ENCODE peak calls at places on chromosomes 11 and 22, in nine cellular contexts. F is PC-3; U is adipocyte; B is colonic mucosa; E is BE2C; Y is CD4-positive, alpha-beta memory T cell; G is testis; D is body of pancreas; O is mesenchymal stem cell. K is an unnamed sample. For H3K4me1, the result is how much of the 10 kb centered on the place peaks cover.

GRCh38 chr11:22433066-22433450 is 94.9 kb downstream of the SLC17A6 start:
- DNase-seq in F (no peak), U (peak), Y (no peak), B (no peak), G (no peak), O (no peak), D (no peak), E (peak), K (no peak)

GRCh38 chr11:73384871-73385692 is 8.9 kb downstream of the RELT start:
- DNase-seq in Y (peak), G (peak), F (no peak), D (peak), B (peak), U (peak), E (no peak), O (peak), K (no peak)

GRCh38 chr22:44823806-44824205 is 71.4 kb downstream of the ARHGAP8 start:
- DNase-seq in O (no peak), G (no peak), F (no peak), U (no peak), D (no peak), B (no peak), E (no peak), Y (no peak), K (no peak)

GRCh38 chr11:3675971-3676370 is 4.8 kb upstream of the CHRNA10 start:
- DNase-seq in O (no peak), Y (no peak), U (no peak), F (no peak), E (no peak), B (no peak), D (no peak), G (no peak), K (no peak)

GRCh38 chr22:47452184-47452583 is 689.7 kb downstream of the TBC1D22A start:
- DNase-seq in U (no peak), G (no peak), O (no peak), E (no peak), Y (no peak), B (no peak), F (peak), D (no peak), K (peak)

GRCh38 chr11:75330279-75330678 is 21.2 kb downstream of the ARRB1 start:
- DNase-seq in E (no peak), F (no peak), D (no peak), Y (no peak), U (peak), G (no peak), O (peak), B (peak), K (peak)

GRCh38 chr11:122375687-122376399 is 259.8 kb upstream of the BLID start:
- DNase-seq in E (no peak), O (no peak), B (no peak), D (no peak), G (no peak), F (peak), U (no peak), Y (no peak), K (no peak)

GRCh38 chr11:57638005-57638760 is 11.5 kb downstream of the YPEL4 start:
- DNase-seq in D (peak), E (peak), O (peak), G (peak), U (peak), F (peak), Y (no peak), B (no peak), K (no peak)

GRCh38 chr11:83159901-83160865 is 3.3 kb downstream of the PCF11 start:
- DNase-seq in F (peak), O (peak), U (peak), Y (peak), G (no peak), E (no peak), D (peak), B (peak), K (peak)

GRCh38 chr11:95074806-95075563 is 8.3 kb downstream of the SRSF8 start:
- DNase-seq in D (peak), B (peak), F (peak), Y (no peak), O (no peak), U (no peak), E (peak), G (peak), K (peak)

GRCh38 chr11:76234704-76235232 is 28.5 kb upstream of the WNT11 start:
- DNase-seq in G (no peak), E (no peak), Y (no peak), F (no peak), U (no peak), D (no peak), B (peak), O (peak), K (no peak)

GRCh38 chr11:33557201-33557600 is 143.4 kb downstream of the C11orf91 start:
- DNase-seq in O (no peak), U (peak), F (peak), D (no peak), G (no peak), Y (no peak), B (no peak), E (no peak), K (no peak)

GRCh38 chr11:59660621-59661020 is 8.2 kb downstream of the PATL1 start:
- DNase-seq in O (no peak), D (no peak), U (no peak), G (no peak), B (no peak), Y (no peak), F (no peak), E (no peak), K (no peak)

GRCh38 chr11:117426941-117427340 is 99.3 kb downstream of the CEP164 start:
- DNase-seq in O (no peak), D (no peak), U (no peak), Y (no peak), B (no peak), G (no peak), F (no peak), E (no peak), K (no peak)

GRCh38 chr11:69941546-69942332 is 122.5 kb upstream of the FGF3 start:
- DNase-seq in D (no peak), Y (no peak), O (no peak), E (peak), U (no peak), B (no peak), G (no peak), F (no peak), K (no peak)

GRCh38 chr22:18905540-18906409 is at the start of gene DGCR6:
- DNase-seq in E (peak), U (no peak), B (no peak), Y (no peak), F (no peak), O (no peak), D (no peak), G (no peak), K (no peak)

GRCh38 chr11:120254788-120255518 is 15.0 kb downstream of the POU2F3 start:
- DNase-seq in D (no peak), B (no peak), Y (no peak), G (no peak), F (no peak), O (no peak), E (no peak), U (no peak), K (no peak)

GRCh38 chr11:69981119-69981770 is 96.9 kb upstream of the ANO1 start:
- DNase-seq in E (peak), O (peak), F (no peak), Y (no peak), G (peak), D (no peak), B (no peak), U (no peak), K (no peak)

GRCh38 chr11:11481371-11481770 is 128.3 kb upstream of the CSNK2A3 start:
- DNase-seq in D (no peak), E (no peak), U (no peak), O (no peak), F (no peak), B (no peak), Y (no peak), G (no peak), K (no peak)

GRCh38 chr22:44368611-44369010 is 55.9 kb upstream of the SHISAL1 start:
- DNase-seq in F (no peak), U (no peak), E (peak), G (no peak), D (no peak), Y (no peak), B (no peak), O (no peak), K (no peak)

GRCh38 chr11:126082251-126083109 is 19.8 kb upstream of the CDON start:
- DNase-seq in E (no peak), G (no peak), Y (no peak), B (no peak), F (no peak), U (no peak), O (no peak), D (no peak), K (no peak)

GRCh38 chr11:33892906-33893594 is 1.2 kb upstream of the LMO2 start:
- DNase-seq in G (no peak), F (no peak), D (no peak), Y (no peak), E (no peak), B (no peak), U (no peak), O (no peak), K (no peak)

GRCh38 chr11:70732493-70733206 is 334.3 kb downstream of the CTTN start:
- DNase-seq in E (peak), U (no peak), B (no peak), O (peak), F (no peak), Y (no peak), D (no peak), G (no peak), K (no peak)

GRCh38 chr22:46678785-46679700 is 58.9 kb downstream of the GRAMD4 start:
- DNase-seq in G (no peak), E (no peak), O (no peak), F (no peak), Y (no peak), U (peak), D (no peak), B (no peak), K (no peak)

GRCh38 chr11:6737872-6738466 is 33.8 kb downstream of the OR2AG2 start:
- DNase-seq in O (peak), Y (peak), E (peak), U (peak), G (peak), B (peak), D (peak), F (peak), K (peak)

GRCh38 chr11:130118636-130119387 is 40.8 kb upstream of the ST14 start:
- DNase-seq in D (no peak), G (no peak), U (no peak), E (no peak), O (no peak), B (no peak), F (no peak), Y (peak), K (no peak)

GRCh38 chr11:94638278-94638901 is 71.2 kb downstream of the PIWIL4 start:
- DNase-seq in G (no peak), O (peak), Y (no peak), E (no peak), B (no peak), U (peak), F (no peak), D (no peak), K (no peak)

GRCh38 chr11:92332986-92333385 is 108.4 kb downstream of the FAT3 start:
- DNase-seq in Y (no peak), E (no peak), F (no peak), G (no peak), O (peak), U (no peak), D (no peak), B (no peak), K (no peak)

GRCh38 chr11:20033806-20034205 is 126.5 kb downstream of the DBX1 start:
- DNase-seq in Y (no peak), O (no peak), D (peak), U (no peak), G (no peak), E (no peak), B (no peak), F (no peak), K (no peak)

GRCh38 chr22:38124236-38124974 is 13.9 kb upstream of the BAIAP2L2 start:
- DNase-seq in U (no peak), D (no peak), Y (no peak), G (no peak), F (no peak), B (no peak), O (no peak), E (no peak), K (no peak)

GRCh38 chr11:6418958-6419611 is at the start of gene APBB1:
- DNase-seq in U (peak), G (peak), E (peak), D (peak), F (peak), B (peak), O (peak), Y (peak), K (peak)

GRCh38 chr11:11732116-11732515 is 109.7 kb upstream of the USP47 start:
- DNase-seq in B (no peak), D (no peak), Y (no peak), E (no peak), O (peak), F (no peak), U (no peak), G (no peak), K (no peak)

DNA sequence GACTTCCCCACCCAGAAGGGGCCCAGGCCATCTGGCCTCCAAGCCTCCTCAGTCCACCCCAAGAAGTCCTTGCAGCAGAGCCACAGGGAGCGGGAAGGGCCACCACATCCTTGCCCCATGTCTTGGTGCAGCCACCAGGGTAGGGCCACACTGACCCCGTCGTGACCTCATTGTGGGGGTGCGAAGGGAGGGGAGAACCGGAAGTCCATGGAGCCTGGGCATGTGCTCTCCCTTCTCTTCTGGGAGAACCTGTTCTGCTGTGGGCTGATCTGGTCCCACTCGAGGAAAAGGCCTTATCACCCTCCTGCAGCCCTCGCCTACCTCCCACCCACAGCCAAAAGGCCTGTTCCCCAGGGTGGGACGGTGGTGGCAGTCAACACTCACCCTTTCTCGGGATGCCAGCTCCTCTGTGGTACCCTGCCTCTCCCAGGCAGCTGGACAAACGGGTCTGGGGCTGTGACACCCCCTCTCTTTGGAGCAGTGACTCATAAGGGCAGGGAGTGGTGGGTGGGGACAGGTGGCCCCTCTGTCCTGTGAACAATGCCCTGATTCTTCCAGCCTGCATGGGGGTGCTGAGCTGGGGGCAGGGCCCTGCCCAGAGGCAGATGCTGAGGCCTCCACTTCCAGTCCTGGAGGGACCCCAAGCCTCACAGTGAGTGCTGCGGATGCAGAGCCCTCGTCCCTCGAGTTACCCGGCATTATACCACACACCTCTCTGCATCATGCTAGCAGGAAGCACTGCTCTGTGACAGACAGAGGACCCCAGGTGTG is 14.6 kb upstream of the CTSD start:
- DNase-seq in B (no peak), F (peak), O (no peak), D (no peak), E (no peak), Y (no peak), G (no peak), U (no peak), K (no peak)
- H3K4me1 ChIP-seq in B (under half), F (under half), O (under half), D (under half), E (under half), Y (under half), G (under half), U (under half), K (under half)

GRCh38 chr22:39610766-39611165 is 40.2 kb downstream of the CACNA1I start:
- DNase-seq in E (no peak), Y (no peak), B (no peak), O (no peak), G (no peak), D (no peak), U (no peak), F (no peak), K (no peak)
- H3K4me1 ChIP-seq in E (under half), Y (under half), B (under half), O (under half), G (under half), D (under half), U (under half), F (under half), K (under half)

GRCh38 chr11:27445625-27446024 is 27.0 kb downstream of the LGR4 start:
- DNase-seq in B (no peak), Y (no peak), G (no peak), F (no peak), E (no peak), U (no peak), O (no peak), D (no peak), K (no peak)
- H3K4me1 ChIP-seq in B (under half), Y (under half), G (under half), F (under half), E (under half), U (under half), O (under half), D (half or more), K (under half)

GRCh38 chr11:12770435-12770834 is 96.2 kb downstream of the TEAD1 start:
- DNase-seq in B (no peak), E (no peak), G (no peak), F (no peak), O (no peak), D (no peak), Y (no peak), U (no peak), K (no peak)
- H3K4me1 ChIP-seq in B (under half), E (under half), G (under half), F (under half), O (under half), D (under half), Y (under half), U (half or more), K (under half)

GRCh38 chr22:21626073-21626734 is 3.6 kb downstream of the YDJC start:
- DNase-seq in F (no peak), O (no peak), Y (no peak), G (no peak), D (no peak), B (no peak), U (no peak), E (no peak), K (no peak)

GRCh38 chr22:21628386-21629261 is 1.2 kb downstream of the YDJC start:
- DNase-seq in F (no peak), B (no peak), Y (no peak), E (no peak), O (no peak), G (no peak), D (no peak), U (no peak), K (no peak)

GRCh38 chr22:21624880-21625791 is 4.7 kb downstream of the YDJC start:
- DNase-seq in Y (no peak), D (no peak), F (no peak), B (no peak), G (no peak), E (no peak), O (no peak), U (no peak), K (no peak)

GRCh38 chr22:21624120-21624879 is 5.5 kb downstream of the YDJC start:
- DNase-seq in Y (peak), G (peak), F (peak), E (peak), B (peak), U (peak), D (no peak), O (no peak), K (no peak)

GRCh38 chr22:21626735-21627469 is 2.9 kb downstream of the YDJC start:
- DNase-seq in D (no peak), U (no peak), F (no peak), G (no peak), B (no peak), E (no peak), Y (no peak), O (no peak), K (no peak)
- H3K4me1 ChIP-seq in D (under half), U (under half), F (under half), G (under half), B (under half), E (under half), Y (half or more), O (under half), K (under half)

DNA sequence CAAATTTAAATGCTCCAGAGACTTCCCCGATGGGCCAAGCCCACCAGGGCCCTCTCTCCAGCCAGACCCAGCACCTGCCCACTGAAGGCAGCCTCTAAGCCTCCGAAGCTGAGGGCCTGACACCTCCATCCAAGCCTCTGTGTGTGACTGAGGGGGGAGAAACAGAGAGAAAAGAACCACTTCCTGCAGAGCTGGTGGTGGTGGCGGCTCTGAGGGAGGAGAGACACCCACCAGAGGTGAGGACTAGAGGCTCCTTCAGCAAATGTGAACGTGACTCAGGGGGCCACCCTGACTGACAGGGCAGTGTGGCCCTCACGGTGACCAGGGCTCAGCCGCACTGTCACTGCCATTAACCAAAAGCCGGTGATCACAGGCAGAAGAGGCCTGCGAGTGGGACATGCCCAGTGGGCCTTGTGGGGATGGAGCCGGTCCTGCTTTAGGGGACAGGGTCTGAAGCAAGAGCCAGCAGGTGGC is 31.0 kb upstream of the CD5 start:
- DNase-seq in D (no peak), Y (peak), O (no peak), G (no peak), B (no peak), F (no peak), E (no peak), U (no peak), K (peak)
- H3K4me1 ChIP-seq in D (under half), Y (half or more), O (under half), G (under half), B (under half), F (under half), E (under half), U (under half), K (under half)

GRCh38 chr11:103803062-103803461 is 233.4 kb upstream of the DDI1 start:
- DNase-seq in F (no peak), O (peak), G (no peak), D (no peak), B (no peak), Y (no peak), E (no peak), U (no peak), K (no peak)

GRCh38 chr11:103806130-103806900 is 230.1 kb upstream of the DDI1 start:
- DNase-seq in U (peak), O (peak), E (no peak), D (peak), Y (no peak), B (no peak), G (no peak), F (peak), K (no peak)

GRCh38 chr11:103808246-103808645 is 228.2 kb upstream of the DDI1 start:
- DNase-seq in B (no peak), E (no peak), D (no peak), O (no peak), F (no peak), Y (no peak), U (no peak), G (no peak), K (no peak)

GRCh38 chr11:103807806-103808205 is 228.6 kb upstream of the DDI1 start:
- DNase-seq in E (no peak), Y (no peak), D (no peak), B (no peak), G (no peak), U (no peak), F (no peak), O (no peak), K (no peak)

GRCh38 chr11:103805688-103806009 is 230.8 kb upstream of the DDI1 start:
- DNase-seq in U (no peak), F (no peak), Y (no peak), G (no peak), O (no peak), B (no peak), D (no peak), E (no peak), K (no peak)
- H3K4me1 ChIP-seq in U (half or more), F (under half), Y (under half), G (under half), O (under half), B (under half), D (under half), E (under half), K (under half)

DNA sequence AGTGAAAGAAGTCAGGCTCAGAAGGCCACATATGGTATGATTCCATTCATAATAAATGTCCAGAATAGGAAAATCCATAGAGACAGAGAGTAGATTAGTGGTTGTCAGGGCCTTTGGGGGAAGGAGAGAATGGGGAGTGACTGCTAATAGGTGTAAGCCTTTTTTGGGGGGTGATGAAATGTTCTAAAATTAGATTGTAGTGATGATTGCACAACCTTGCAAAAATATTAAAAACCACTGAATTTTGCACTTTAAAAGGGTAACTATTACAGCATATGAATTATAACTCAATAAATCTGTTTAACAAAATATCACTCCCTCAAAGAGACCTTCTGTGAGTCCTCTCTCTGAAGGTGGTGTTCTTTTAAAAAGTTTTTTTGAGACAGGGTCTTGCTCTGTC is 72.3 kb upstream of the GRK3 start:
- DNase-seq in G (no peak), F (no peak), D (no peak), O (no peak), E (no peak), Y (no peak), U (no peak), B (no peak), K (no peak)
- H3K4me1 ChIP-seq in G (under half), F (under half), D (under half), O (under half), E (under half), Y (under half), U (under half), B (under half), K (under half)

K was measured in small intestine.